ENCODE peak calls at places on chromosomes 3 and 15, in eight cellular contexts. One of them, this sample, is unnamed.
A peak's percentile ranks its signal among the peaks of the same experiment; 100 is the strongest.

GRCh38 chr3:45929042-45929679 is 14.1 kb upstream of the CXCR6 start:
- DNase-seq in epithelial cell of prostate: no peak
- DNase-seq in stimulated activated CD8-positive, alpha-beta memory T cell treated with anti-CD3 and anti-CD28 coated beads, Interleukin-7, amount 100 ng/mL, for 24 hours: peak; percentile 43
- DNase-seq in tibial nerve: peak; percentile 31
- DNase-seq in NCI-H1694: peak; percentile 0
- DNase-seq in DMS79 treated with DMSO at 0.1 percent for 48 hours: no peak
- DNase-seq in activated naive CD8-positive, alpha-beta T cell treated with anti-CD3 and anti-CD28 coated beads, Interleukin-2, amount 50 U/mL, for 24 hours: peak; percentile 68
- DNase-seq in spleen: peak; percentile 83
- DNase-seq in this sample: no peak

GRCh38 chr3:65902304-65902793 is 136.4 kb downstream of the MAGI1 start:
- DNase-seq in spleen: no peak
- DNase-seq in DMS79 treated with DMSO at 0.1 percent for 48 hours: peak; percentile 19
- DNase-seq in stimulated activated CD8-positive, alpha-beta memory T cell treated with anti-CD3 and anti-CD28 coated beads, Interleukin-7, amount 100 ng/mL, for 24 hours: no peak
- DNase-seq in epithelial cell of prostate: no peak
- DNase-seq in tibial nerve: no peak
- DNase-seq in NCI-H1694: no peak
- DNase-seq in activated naive CD8-positive, alpha-beta T cell treated with anti-CD3 and anti-CD28 coated beads, Interleukin-2, amount 50 U/mL, for 24 hours: no peak
- DNase-seq in this sample: no peak

GRCh38 chr3:24867783-24868182 is 373.1 kb upstream of the THRB start:
- DNase-seq in DMS79 treated with DMSO at 0.1 percent for 48 hours: peak; percentile 59
- DNase-seq in spleen: no peak
- DNase-seq in stimulated activated CD8-positive, alpha-beta memory T cell treated with anti-CD3 and anti-CD28 coated beads, Interleukin-7, amount 100 ng/mL, for 24 hours: no peak
- DNase-seq in NCI-H1694: no peak
- DNase-seq in activated naive CD8-positive, alpha-beta T cell treated with anti-CD3 and anti-CD28 coated beads, Interleukin-2, amount 50 U/mL, for 24 hours: no peak
- DNase-seq in epithelial cell of prostate: no peak
- DNase-seq in tibial nerve: no peak
- DNase-seq in this sample: peak; percentile 24

GRCh38 chr3:141399979-141400971 is 32.0 kb downstream of the ZBTB38 start:
- DNase-seq in activated naive CD8-positive, alpha-beta T cell treated with anti-CD3 and anti-CD28 coated beads, Interleukin-2, amount 50 U/mL, for 24 hours: no peak
- DNase-seq in stimulated activated CD8-positive, alpha-beta memory T cell treated with anti-CD3 and anti-CD28 coated beads, Interleukin-7, amount 100 ng/mL, for 24 hours: no peak
- DNase-seq in epithelial cell of prostate: no peak
- DNase-seq in spleen: no peak
- DNase-seq in NCI-H1694: no peak
- DNase-seq in tibial nerve: no peak
- DNase-seq in DMS79 treated with DMSO at 0.1 percent for 48 hours: no peak
- DNase-seq in this sample: no peak

GRCh38 chr15:58386081-58386480 is 45.7 kb upstream of the LIPC start:
- DNase-seq in spleen: no peak
- DNase-seq in DMS79 treated with DMSO at 0.1 percent for 48 hours: no peak
- DNase-seq in stimulated activated CD8-positive, alpha-beta memory T cell treated with anti-CD3 and anti-CD28 coated beads, Interleukin-7, amount 100 ng/mL, for 24 hours: no peak
- DNase-seq in activated naive CD8-positive, alpha-beta T cell treated with anti-CD3 and anti-CD28 coated beads, Interleukin-2, amount 50 U/mL, for 24 hours: no peak
- DNase-seq in epithelial cell of prostate: no peak
- DNase-seq in tibial nerve: no peak
- DNase-seq in NCI-H1694: no peak
- DNase-seq in this sample: no peak

GRCh38 chr15:63476229-63476632 is 28.2 kb upstream of the USP3 start:
- DNase-seq in epithelial cell of prostate: peak; percentile 91
- DNase-seq in DMS79 treated with DMSO at 0.1 percent for 48 hours: no peak
- DNase-seq in tibial nerve: no peak
- DNase-seq in spleen: no peak
- DNase-seq in NCI-H1694: no peak
- DNase-seq in stimulated activated CD8-positive, alpha-beta memory T cell treated with anti-CD3 and anti-CD28 coated beads, Interleukin-7, amount 100 ng/mL, for 24 hours: no peak
- DNase-seq in activated naive CD8-positive, alpha-beta T cell treated with anti-CD3 and anti-CD28 coated beads, Interleukin-2, amount 50 U/mL, for 24 hours: no peak
- DNase-seq in this sample: no peak

GRCh38 chr15:98799991-98800390 is 151.7 kb downstream of the IGF1R start:
- DNase-seq in epithelial cell of prostate: no peak
- DNase-seq in DMS79 treated with DMSO at 0.1 percent for 48 hours: no peak
- DNase-seq in NCI-H1694: no peak
- DNase-seq in tibial nerve: no peak
- DNase-seq in activated naive CD8-positive, alpha-beta T cell treated with anti-CD3 and anti-CD28 coated beads, Interleukin-2, amount 50 U/mL, for 24 hours: no peak
- DNase-seq in stimulated activated CD8-positive, alpha-beta memory T cell treated with anti-CD3 and anti-CD28 coated beads, Interleukin-7, amount 100 ng/mL, for 24 hours: no peak
- DNase-seq in spleen: no peak
- DNase-seq in this sample: no peak

GRCh38 chr3:155382396-155383042 is 89.0 kb upstream of the STRIT1 start:
- DNase-seq in activated naive CD8-positive, alpha-beta T cell treated with anti-CD3 and anti-CD28 coated beads, Interleukin-2, amount 50 U/mL, for 24 hours: peak; percentile 25
- DNase-seq in epithelial cell of prostate: no peak
- DNase-seq in NCI-H1694: peak; percentile 69
- DNase-seq in stimulated activated CD8-positive, alpha-beta memory T cell treated with anti-CD3 and anti-CD28 coated beads, Interleukin-7, amount 100 ng/mL, for 24 hours: no peak
- DNase-seq in spleen: no peak
- DNase-seq in tibial nerve: peak; percentile 70
- DNase-seq in DMS79 treated with DMSO at 0.1 percent for 48 hours: no peak
- DNase-seq in this sample: peak; percentile 57

GRCh38 chr3:132038198-132038825 is 3.5 kb upstream of the CPNE4 start:
- DNase-seq in epithelial cell of prostate: no peak
- DNase-seq in spleen: no peak
- DNase-seq in DMS79 treated with DMSO at 0.1 percent for 48 hours: peak; percentile 63
- DNase-seq in tibial nerve: no peak
- DNase-seq in NCI-H1694: peak; percentile 15
- DNase-seq in activated naive CD8-positive, alpha-beta T cell treated with anti-CD3 and anti-CD28 coated beads, Interleukin-2, amount 50 U/mL, for 24 hours: no peak
- DNase-seq in stimulated activated CD8-positive, alpha-beta memory T cell treated with anti-CD3 and anti-CD28 coated beads, Interleukin-7, amount 100 ng/mL, for 24 hours: no peak
- DNase-seq in this sample: no peak

GRCh38 chr15:99224372-99224771 is 25.0 kb downstream of the TTC23 start:
- DNase-seq in spleen: no peak
- DNase-seq in tibial nerve: no peak
- DNase-seq in activated naive CD8-positive, alpha-beta T cell treated with anti-CD3 and anti-CD28 coated beads, Interleukin-2, amount 50 U/mL, for 24 hours: no peak
- DNase-seq in NCI-H1694: no peak
- DNase-seq in stimulated activated CD8-positive, alpha-beta memory T cell treated with anti-CD3 and anti-CD28 coated beads, Interleukin-7, amount 100 ng/mL, for 24 hours: no peak
- DNase-seq in epithelial cell of prostate: no peak
- DNase-seq in DMS79 treated with DMSO at 0.1 percent for 48 hours: no peak
- DNase-seq in this sample: no peak

GRCh38 chr3:197595470-197596185 is 39.9 kb upstream of the BDH1 start:
- DNase-seq in DMS79 treated with DMSO at 0.1 percent for 48 hours: no peak
- DNase-seq in epithelial cell of prostate: no peak
- DNase-seq in activated naive CD8-positive, alpha-beta T cell treated with anti-CD3 and anti-CD28 coated beads, Interleukin-2, amount 50 U/mL, for 24 hours: no peak
- DNase-seq in tibial nerve: no peak
- DNase-seq in spleen: no peak
- DNase-seq in NCI-H1694: no peak
- DNase-seq in stimulated activated CD8-positive, alpha-beta memory T cell treated with anti-CD3 and anti-CD28 coated beads, Interleukin-7, amount 100 ng/mL, for 24 hours: no peak
- DNase-seq in this sample: no peak

GRCh38 chr3:57017481-57017880 is 43.0 kb upstream of the SPATA12 start:
- DNase-seq in tibial nerve: no peak
- DNase-seq in stimulated activated CD8-positive, alpha-beta memory T cell treated with anti-CD3 and anti-CD28 coated beads, Interleukin-7, amount 100 ng/mL, for 24 hours: no peak
- DNase-seq in NCI-H1694: no peak
- DNase-seq in epithelial cell of prostate: no peak
- DNase-seq in DMS79 treated with DMSO at 0.1 percent for 48 hours: no peak
- DNase-seq in spleen: no peak
- DNase-seq in activated naive CD8-positive, alpha-beta T cell treated with anti-CD3 and anti-CD28 coated beads, Interleukin-2, amount 50 U/mL, for 24 hours: no peak
- DNase-seq in this sample: no peak

GRCh38 chr15:24746094-24746493 is 70.5 kb downstream of the NPAP1 start:
- DNase-seq in epithelial cell of prostate: no peak
- DNase-seq in DMS79 treated with DMSO at 0.1 percent for 48 hours: no peak
- DNase-seq in tibial nerve: no peak
- DNase-seq in stimulated activated CD8-positive, alpha-beta memory T cell treated with anti-CD3 and anti-CD28 coated beads, Interleukin-7, amount 100 ng/mL, for 24 hours: no peak
- DNase-seq in NCI-H1694: no peak
- DNase-seq in activated naive CD8-positive, alpha-beta T cell treated with anti-CD3 and anti-CD28 coated beads, Interleukin-2, amount 50 U/mL, for 24 hours: no peak
- DNase-seq in spleen: no peak
- DNase-seq in this sample: no peak

GRCh38 chr15:80783275-80783674 is 4.1 kb downstream of the CEMIP start:
- DNase-seq in DMS79 treated with DMSO at 0.1 percent for 48 hours: no peak
- DNase-seq in spleen: no peak
- DNase-seq in stimulated activated CD8-positive, alpha-beta memory T cell treated with anti-CD3 and anti-CD28 coated beads, Interleukin-7, amount 100 ng/mL, for 24 hours: no peak
- DNase-seq in activated naive CD8-positive, alpha-beta T cell treated with anti-CD3 and anti-CD28 coated beads, Interleukin-2, amount 50 U/mL, for 24 hours: no peak
- DNase-seq in epithelial cell of prostate: no peak
- DNase-seq in tibial nerve: no peak
- DNase-seq in NCI-H1694: no peak
- DNase-seq in this sample: no peak

GRCh38 chr3:187706966-187707365 is 4.6 kb upstream of the RTP2 start:
- DNase-seq in activated naive CD8-positive, alpha-beta T cell treated with anti-CD3 and anti-CD28 coated beads, Interleukin-2, amount 50 U/mL, for 24 hours: no peak
- DNase-seq in epithelial cell of prostate: no peak
- DNase-seq in NCI-H1694: no peak
- DNase-seq in DMS79 treated with DMSO at 0.1 percent for 48 hours: no peak
- DNase-seq in tibial nerve: peak; percentile 73
- DNase-seq in stimulated activated CD8-positive, alpha-beta memory T cell treated with anti-CD3 and anti-CD28 coated beads, Interleukin-7, amount 100 ng/mL, for 24 hours: no peak
- DNase-seq in spleen: no peak
- DNase-seq in this sample: no peak

GRCh38 chr3:130834476-130834875 is 59.4 kb upstream of the ATP2C1 start:
- DNase-seq in stimulated activated CD8-positive, alpha-beta memory T cell treated with anti-CD3 and anti-CD28 coated beads, Interleukin-7, amount 100 ng/mL, for 24 hours: no peak
- DNase-seq in epithelial cell of prostate: no peak
- DNase-seq in DMS79 treated with DMSO at 0.1 percent for 48 hours: no peak
- DNase-seq in activated naive CD8-positive, alpha-beta T cell treated with anti-CD3 and anti-CD28 coated beads, Interleukin-2, amount 50 U/mL, for 24 hours: no peak
- DNase-seq in spleen: no peak
- DNase-seq in NCI-H1694: no peak
- DNase-seq in tibial nerve: no peak
- DNase-seq in this sample: no peak

GRCh38 chr3:168117853-168118313 is 22.2 kb upstream of the GOLIM4 start:
- DNase-seq in stimulated activated CD8-positive, alpha-beta memory T cell treated with anti-CD3 and anti-CD28 coated beads, Interleukin-7, amount 100 ng/mL, for 24 hours: no peak
- DNase-seq in NCI-H1694: no peak
- DNase-seq in DMS79 treated with DMSO at 0.1 percent for 48 hours: no peak
- DNase-seq in tibial nerve: no peak
- DNase-seq in epithelial cell of prostate: peak; percentile 33
- DNase-seq in spleen: no peak
- DNase-seq in activated naive CD8-positive, alpha-beta T cell treated with anti-CD3 and anti-CD28 coated beads, Interleukin-2, amount 50 U/mL, for 24 hours: no peak
- DNase-seq in this sample: no peak

This sample was measured in NCI-H187.